ENCODE peak calls at places on chromosome 12, in six cellular contexts. One of them, this sample, is unnamed.

GRCh38 chr12:7756993-7757392 is 8.0 kb upstream of the NANOGNB start:
- DNase-seq in HCEC 1CT: no peak
- DNase-seq in left cardiac atrium: no peak
- DNase-seq in NB4: no peak
- DNase-seq in fibroblast of pulmonary artery: no peak
- DNase-seq in activated T-cell treated with anti-CD3 and anti-CD28 coated beads for 24 hours: no peak
- DNase-seq in this sample: no peak

GRCh38 chr12:4934651-4935050 is 24.9 kb downstream of the KCNA1 start:
- DNase-seq in left cardiac atrium: no peak
- DNase-seq in activated T-cell treated with anti-CD3 and anti-CD28 coated beads for 24 hours: no peak
- DNase-seq in NB4: no peak
- DNase-seq in fibroblast of pulmonary artery: no peak
- DNase-seq in HCEC 1CT: no peak
- DNase-seq in this sample: no peak

GRCh38 chr12:8678661-8679111 is 16.1 kb upstream of the MFAP5 start:
- DNase-seq in activated T-cell treated with anti-CD3 and anti-CD28 coated beads for 24 hours: no peak
- DNase-seq in HCEC 1CT: no peak
- DNase-seq in left cardiac atrium: no peak
- DNase-seq in NB4: no peak
- DNase-seq in fibroblast of pulmonary artery: peak; percentile 24
- DNase-seq in this sample: no peak

GRCh38 chr12:116244001-116244400 is 33.5 kb downstream of the MED13L start:
- DNase-seq in fibroblast of pulmonary artery: peak; percentile 42
- DNase-seq in activated T-cell treated with anti-CD3 and anti-CD28 coated beads for 24 hours: no peak
- DNase-seq in HCEC 1CT: peak; percentile 45
- DNase-seq in NB4: peak; percentile 44
- DNase-seq in left cardiac atrium: no peak
- DNase-seq in this sample: no peak

GRCh38 chr12:125455556-125455955 is 390.3 kb downstream of the AACS start:
- DNase-seq in left cardiac atrium: no peak
- DNase-seq in activated T-cell treated with anti-CD3 and anti-CD28 coated beads for 24 hours: no peak
- DNase-seq in HCEC 1CT: no peak
- DNase-seq in NB4: peak; percentile 16
- DNase-seq in fibroblast of pulmonary artery: no peak
- DNase-seq in this sample: no peak

GRCh38 chr12:58368001-58368400 is 426.6 kb downstream of the ATP23 start:
- DNase-seq in NB4: no peak
- DNase-seq in left cardiac atrium: no peak
- DNase-seq in HCEC 1CT: no peak
- DNase-seq in activated T-cell treated with anti-CD3 and anti-CD28 coated beads for 24 hours: no peak
- DNase-seq in fibroblast of pulmonary artery: no peak
- DNase-seq in this sample: no peak

GRCh38 chr12:123973552-123974341 is 732 bp downstream of the ZNF664 start:
- DNase-seq in fibroblast of pulmonary artery: peak; percentile 17
- DNase-seq in left cardiac atrium: peak; percentile 57
- DNase-seq in NB4: peak; percentile 53
- DNase-seq in activated T-cell treated with anti-CD3 and anti-CD28 coated beads for 24 hours: no peak
- DNase-seq in HCEC 1CT: no peak
- DNase-seq in this sample: peak; percentile 21

GRCh38 chr12:16424531-16424930 is 77.1 kb downstream of the MGST1 start:
- DNase-seq in activated T-cell treated with anti-CD3 and anti-CD28 coated beads for 24 hours: no peak
- DNase-seq in left cardiac atrium: no peak
- DNase-seq in HCEC 1CT: no peak
- DNase-seq in NB4: no peak
- DNase-seq in fibroblast of pulmonary artery: no peak
- DNase-seq in this sample: no peak

GRCh38 chr12:77577756-77578155 is 252.9 kb upstream of the NAV3 start:
- DNase-seq in left cardiac atrium: no peak
- DNase-seq in HCEC 1CT: peak; percentile 43
- DNase-seq in fibroblast of pulmonary artery: no peak
- DNase-seq in NB4: no peak
- DNase-seq in activated T-cell treated with anti-CD3 and anti-CD28 coated beads for 24 hours: no peak
- DNase-seq in this sample: no peak

GRCh38 chr12:16385779-16386646 is 38.6 kb downstream of the MGST1 start:
- DNase-seq in NB4: peak; percentile 22
- DNase-seq in fibroblast of pulmonary artery: peak; percentile 87
- DNase-seq in left cardiac atrium: no peak
- DNase-seq in activated T-cell treated with anti-CD3 and anti-CD28 coated beads for 24 hours: no peak
- DNase-seq in HCEC 1CT: peak; percentile 70
- DNase-seq in this sample: peak; percentile 55

GRCh38 chr12:120117961-120118709 is 1.6 kb upstream of the RAB35 start:
- DNase-seq in HCEC 1CT: peak; percentile 67
- DNase-seq in left cardiac atrium: no peak
- DNase-seq in NB4: no peak
- DNase-seq in activated T-cell treated with anti-CD3 and anti-CD28 coated beads for 24 hours: no peak
- DNase-seq in fibroblast of pulmonary artery: peak; percentile 41
- DNase-seq in this sample: no peak

GRCh38 chr12:122283680-122284079 is 17.4 kb upstream of the VPS33A start:
- DNase-seq in NB4: no peak
- DNase-seq in activated T-cell treated with anti-CD3 and anti-CD28 coated beads for 24 hours: no peak
- DNase-seq in left cardiac atrium: no peak
- DNase-seq in HCEC 1CT: no peak
- DNase-seq in fibroblast of pulmonary artery: no peak
- DNase-seq in this sample: no peak

GRCh38 chr12:107349008-107349747 is 255.8 kb upstream of the CRY1 start:
- DNase-seq in left cardiac atrium: no peak
- DNase-seq in activated T-cell treated with anti-CD3 and anti-CD28 coated beads for 24 hours: no peak
- DNase-seq in HCEC 1CT: no peak
- DNase-seq in fibroblast of pulmonary artery: peak; percentile 82
- DNase-seq in NB4: no peak
- DNase-seq in this sample: no peak

GRCh38 chr12:2372178-2372577 is 319.4 kb downstream of the CACNA1C start:
- DNase-seq in NB4: no peak
- DNase-seq in fibroblast of pulmonary artery: no peak
- DNase-seq in HCEC 1CT: no peak
- DNase-seq in left cardiac atrium: no peak
- DNase-seq in activated T-cell treated with anti-CD3 and anti-CD28 coated beads for 24 hours: no peak
- DNase-seq in this sample: no peak

GRCh38 chr12:126688556-126688955 is 1578.4 kb upstream of the TMEM132C start:
- DNase-seq in NB4: no peak
- DNase-seq in HCEC 1CT: no peak
- DNase-seq in fibroblast of pulmonary artery: no peak
- DNase-seq in activated T-cell treated with anti-CD3 and anti-CD28 coated beads for 24 hours: no peak
- DNase-seq in left cardiac atrium: no peak
- DNase-seq in this sample: no peak

GRCh38 chr12:105623337-105623736 is 292.8 kb downstream of the C12orf75 start:
- DNase-seq in left cardiac atrium: no peak
- DNase-seq in HCEC 1CT: no peak
- DNase-seq in fibroblast of pulmonary artery: no peak
- DNase-seq in NB4: no peak
- DNase-seq in activated T-cell treated with anti-CD3 and anti-CD28 coated beads for 24 hours: no peak
- DNase-seq in this sample: no peak

GRCh38 chr12:9798008-9798619 is 29.2 kb upstream of the KLRF1 start:
- DNase-seq in HCEC 1CT: peak; percentile 74
- DNase-seq in activated T-cell treated with anti-CD3 and anti-CD28 coated beads for 24 hours: peak; percentile 53
- DNase-seq in fibroblast of pulmonary artery: peak; percentile 77
- DNase-seq in NB4: peak; percentile 78
- DNase-seq in left cardiac atrium: no peak
- DNase-seq in this sample: peak; percentile 91

This sample was measured in KBM-7.